ENCODE peak calls at places on chromosomes 3 and 15, in five cellular contexts. One of them, this sample, is unnamed.
A peak's percentile ranks its signal among the peaks of the same experiment; 100 is the strongest.

GRCh38 chr3:115861166-115861733 is 237.9 kb downstream of the GAP43 start:
- DNase-seq in activated B cell treated with CpG ODN at 0.5 μM for 24 hours: no peak
- DNase-seq in fibroblast of lung: no peak
- DNase-seq in stimulated activated CD8-positive, alpha-beta memory T cell treated with anti-CD3 and anti-CD28 coated beads, Interleukin-15, amount 100 ng/mL, for 1 hour: no peak
- DNase-seq in stomach: no peak
- DNase-seq in this sample: no peak

GRCh38 chr3:129501630-129502029 is 26.8 kb upstream of the RHO start:
- DNase-seq in fibroblast of lung: no peak
- DNase-seq in activated B cell treated with CpG ODN at 0.5 μM for 24 hours: no peak
- DNase-seq in stimulated activated CD8-positive, alpha-beta memory T cell treated with anti-CD3 and anti-CD28 coated beads, Interleukin-15, amount 100 ng/mL, for 1 hour: no peak
- DNase-seq in stomach: no peak
- DNase-seq in this sample: no peak

GRCh38 chr15:82058026-82058425 is 12.2 kb upstream of the MEX3B start:
- DNase-seq in stimulated activated CD8-positive, alpha-beta memory T cell treated with anti-CD3 and anti-CD28 coated beads, Interleukin-15, amount 100 ng/mL, for 1 hour: no peak
- DNase-seq in fibroblast of lung: no peak
- DNase-seq in activated B cell treated with CpG ODN at 0.5 μM for 24 hours: no peak
- DNase-seq in stomach: no peak
- DNase-seq in this sample: no peak

GRCh38 chr15:32784571-32784970 is 66.8 kb downstream of the GREM1 start:
- DNase-seq in fibroblast of lung: peak; percentile 14
- DNase-seq in stimulated activated CD8-positive, alpha-beta memory T cell treated with anti-CD3 and anti-CD28 coated beads, Interleukin-15, amount 100 ng/mL, for 1 hour: no peak
- DNase-seq in activated B cell treated with CpG ODN at 0.5 μM for 24 hours: no peak
- DNase-seq in stomach: no peak
- DNase-seq in this sample: no peak

GRCh38 chr3:125386811-125387210 is 11.7 kb upstream of the ZNF148 start:
- DNase-seq in stimulated activated CD8-positive, alpha-beta memory T cell treated with anti-CD3 and anti-CD28 coated beads, Interleukin-15, amount 100 ng/mL, for 1 hour: no peak
- DNase-seq in activated B cell treated with CpG ODN at 0.5 μM for 24 hours: no peak
- DNase-seq in stomach: no peak
- DNase-seq in fibroblast of lung: peak; percentile 80
- DNase-seq in this sample: no peak

GRCh38 chr3:149442845-149443544 is 31.5 kb upstream of the TM4SF4 start:
- DNase-seq in stomach: no peak
- DNase-seq in activated B cell treated with CpG ODN at 0.5 μM for 24 hours: no peak
- DNase-seq in fibroblast of lung: peak; percentile 92
- DNase-seq in stimulated activated CD8-positive, alpha-beta memory T cell treated with anti-CD3 and anti-CD28 coated beads, Interleukin-15, amount 100 ng/mL, for 1 hour: no peak
- DNase-seq in this sample: no peak

GRCh38 chr3:173538410-173538809 is 140.9 kb downstream of the NLGN1 start:
- DNase-seq in fibroblast of lung: no peak
- DNase-seq in activated B cell treated with CpG ODN at 0.5 μM for 24 hours: no peak
- DNase-seq in stimulated activated CD8-positive, alpha-beta memory T cell treated with anti-CD3 and anti-CD28 coated beads, Interleukin-15, amount 100 ng/mL, for 1 hour: no peak
- DNase-seq in stomach: no peak
- DNase-seq in this sample: no peak

GRCh38 chr3:59321881-59322540 is 272.2 kb upstream of the CFAP20DC start:
- DNase-seq in fibroblast of lung: peak; percentile 71
- DNase-seq in stimulated activated CD8-positive, alpha-beta memory T cell treated with anti-CD3 and anti-CD28 coated beads, Interleukin-15, amount 100 ng/mL, for 1 hour: no peak
- DNase-seq in activated B cell treated with CpG ODN at 0.5 μM for 24 hours: no peak
- DNase-seq in stomach: no peak
- DNase-seq in this sample: no peak

GRCh38 chr3:6825527-6825926 is 35.4 kb upstream of the GRM7 start:
- DNase-seq in stimulated activated CD8-positive, alpha-beta memory T cell treated with anti-CD3 and anti-CD28 coated beads, Interleukin-15, amount 100 ng/mL, for 1 hour: no peak
- DNase-seq in activated B cell treated with CpG ODN at 0.5 μM for 24 hours: no peak
- DNase-seq in fibroblast of lung: no peak
- DNase-seq in stomach: no peak
- DNase-seq in this sample: no peak

GRCh38 chr3:157551961-157552360 is 48.7 kb upstream of the VEPH1 start:
- DNase-seq in stomach: no peak
- DNase-seq in stimulated activated CD8-positive, alpha-beta memory T cell treated with anti-CD3 and anti-CD28 coated beads, Interleukin-15, amount 100 ng/mL, for 1 hour: no peak
- DNase-seq in activated B cell treated with CpG ODN at 0.5 μM for 24 hours: no peak
- DNase-seq in fibroblast of lung: no peak
- DNase-seq in this sample: no peak

GRCh38 chr3:63918321-63918720 is 6.1 kb upstream of the SCAANT1 start:
- DNase-seq in stimulated activated CD8-positive, alpha-beta memory T cell treated with anti-CD3 and anti-CD28 coated beads, Interleukin-15, amount 100 ng/mL, for 1 hour: no peak
- DNase-seq in activated B cell treated with CpG ODN at 0.5 μM for 24 hours: no peak
- DNase-seq in fibroblast of lung: peak; percentile 41
- DNase-seq in stomach: no peak
- DNase-seq in this sample: no peak

GRCh38 chr15:45361883-45362282 is 16.5 kb downstream of the GATM start:
- DNase-seq in activated B cell treated with CpG ODN at 0.5 μM for 24 hours: no peak
- DNase-seq in fibroblast of lung: no peak
- DNase-seq in stomach: no peak
- DNase-seq in stimulated activated CD8-positive, alpha-beta memory T cell treated with anti-CD3 and anti-CD28 coated beads, Interleukin-15, amount 100 ng/mL, for 1 hour: no peak
- DNase-seq in this sample: no peak

GRCh38 chr15:77144028-77144427 is 73.1 kb upstream of the TSPAN3 start:
- DNase-seq in stimulated activated CD8-positive, alpha-beta memory T cell treated with anti-CD3 and anti-CD28 coated beads, Interleukin-15, amount 100 ng/mL, for 1 hour: no peak
- DNase-seq in stomach: no peak
- DNase-seq in fibroblast of lung: peak; percentile 75
- DNase-seq in activated B cell treated with CpG ODN at 0.5 μM for 24 hours: no peak
- DNase-seq in this sample: no peak

GRCh38 chr3:183472155-183472554 is 43.7 kb upstream of the MCF2L2 start:
- DNase-seq in activated B cell treated with CpG ODN at 0.5 μM for 24 hours: no peak
- DNase-seq in stimulated activated CD8-positive, alpha-beta memory T cell treated with anti-CD3 and anti-CD28 coated beads, Interleukin-15, amount 100 ng/mL, for 1 hour: no peak
- DNase-seq in stomach: no peak
- DNase-seq in fibroblast of lung: no peak
- DNase-seq in this sample: no peak

GRCh38 chr15:76429661-76430060 is 93.1 kb downstream of the ISL2 start:
- DNase-seq in activated B cell treated with CpG ODN at 0.5 μM for 24 hours: no peak
- DNase-seq in stimulated activated CD8-positive, alpha-beta memory T cell treated with anti-CD3 and anti-CD28 coated beads, Interleukin-15, amount 100 ng/mL, for 1 hour: no peak
- DNase-seq in stomach: no peak
- DNase-seq in fibroblast of lung: no peak
- DNase-seq in this sample: no peak

This sample was measured in omental fat pad.